ENCODE peak calls at places on chromosomes 6 and 20, in eight cellular contexts. V is AG09319; M is Kasumi-1; N is amygdala; F is psoas muscle; Y is AML-193; E is stimulated activated CD8-positive, alpha-beta memory T cell treated with anti-CD3 and anti-CD28 coated beads, Interleukin-4, amount 100 ng/mL, for 1 hour; S is DMS 273 treated with DMSO at 0.1 percent for 48 hours. Z is an unnamed sample.

GRCh38 chr6:83071707-83072106 is 4.2 kb downstream of the DOP1A start:
- DNase-seq in M (no peak), E (no peak), F (no peak), S (no peak), Y (no peak), V (no peak), N (no peak), Z (no peak)

GRCh38 chr6:115668781-115669180 is 391.9 kb downstream of the FRK start:
- DNase-seq in N (no peak), S (no peak), F (no peak), Y (no peak), M (no peak), V (no peak), E (no peak), Z (no peak)

GRCh38 chr20:63434599-63435378 is 37.7 kb downstream of the KCNQ2 start:
- DNase-seq in N (peak; percentile 18), E (peak; percentile 43), V (peak; percentile 10), S (no peak), Y (peak; percentile 43), F (peak; percentile 43), M (peak; percentile 82), Z (peak; percentile 13)

GRCh38 chr20:62002882-62003480 is 62.7 kb downstream of the TAF4 start:
- DNase-seq in V (no peak), Y (no peak), M (no peak), F (no peak), E (no peak), N (no peak), S (no peak), Z (no peak)

GRCh38 chr6:149488815-149489214 is 4.0 kb upstream of the ZC3H12D start:
- DNase-seq in F (no peak), M (no peak), S (no peak), Y (no peak), V (no peak), E (no peak), N (no peak), Z (no peak)

GRCh38 chr6:44977406-44977740 is 350.8 kb upstream of the RUNX2 start:
- DNase-seq in E (no peak), Y (no peak), N (no peak), F (no peak), M (no peak), S (no peak), V (no peak), Z (no peak)

GRCh38 chr6:11814116-11814515 is 35.5 kb upstream of the ADTRP start:
- DNase-seq in F (no peak), Y (no peak), N (no peak), S (no peak), M (no peak), V (no peak), E (no peak), Z (no peak)

GRCh38 chr20:16752082-16752481 is 3.9 kb downstream of the OTOR start:
- DNase-seq in N (no peak), Y (no peak), E (no peak), V (no peak), M (no peak), F (no peak), S (no peak), Z (no peak)

GRCh38 chr6:8651998-8652397 is 216.7 kb upstream of the SLC35B3 start:
- DNase-seq in N (no peak), E (no peak), F (no peak), V (no peak), Y (no peak), S (no peak), M (no peak), Z (no peak)

GRCh38 chr20:34553366-34553867 is 5.1 kb upstream of the MAP1LC3A start:
- DNase-seq in N (no peak), M (no peak), Y (no peak), F (no peak), E (no peak), S (no peak), V (no peak), Z (no peak)

GRCh38 chr6:107957165-107957908 is 671 bp downstream of the SEC63 start:
- DNase-seq in S (peak; percentile 56), N (peak; percentile 14), Y (peak; percentile 84), M (peak; percentile 69), E (peak; percentile 35), V (no peak), F (peak; percentile 37), Z (peak; percentile 43)

Z was measured in retinal pigment epithelial cell.